ENCODE peak calls at places on chromosomes 2 and 18, in six cellular contexts. R is RWPE2, M is Peyer's patch, Y is endothelial cell, Z is AG09309, P is ovary. T is an unnamed sample.

GRCh38 chr2:168568476-168569227 is 112.6 kb downstream of the CERS6 start:
- DNase-seq in P (no peak), Z (no peak), Y (no peak), R (no peak), M (no peak), T (no peak)

GRCh38 chr18:60018801-60019462 is 119.1 kb downstream of the PMAIP1 start:
- DNase-seq in R (no peak), M (no peak), P (no peak), Z (no peak), Y (no peak), T (no peak)

GRCh38 chr2:238162516-238163441 is 4.0 kb downstream of the ERFE start:
- DNase-seq in P (peak), Y (no peak), M (no peak), Z (no peak), R (peak), T (peak)

GRCh38 chr2:96485751-96486643 is 19.2 kb downstream of the NEURL3 start:
- DNase-seq in R (no peak), Z (peak), Y (no peak), M (peak), P (peak), T (no peak)

GRCh38 chr2:235597081-235597615 is 103.3 kb downstream of the AGAP1 start:
- DNase-seq in Z (no peak), R (no peak), Y (no peak), P (no peak), M (no peak), T (no peak)

GRCh38 chr2:112884869-112885502 is 26.0 kb upstream of the IL37 start:
- DNase-seq in P (no peak), Y (peak), Z (no peak), M (peak), R (no peak), T (no peak)

GRCh38 chr2:174939046-174939445 is 66.1 kb downstream of the CHN1 start:
- DNase-seq in R (no peak), Z (no peak), M (no peak), P (no peak), Y (no peak), T (no peak)

GRCh38 chr18:77262655-77263470 is 13.2 kb downstream of the GALR1 start:
- DNase-seq in M (no peak), P (no peak), Z (no peak), Y (no peak), R (no peak), T (no peak)

GRCh38 chr18:61334491-61334850 is 1.2 kb downstream of the CDH20 start:
- DNase-seq in M (no peak), P (no peak), R (no peak), Z (no peak), Y (no peak), T (no peak)

GRCh38 chr18:12998332-12999060 is 7.3 kb downstream of the CEP192 start:
- DNase-seq in Y (no peak), P (no peak), R (no peak), Z (no peak), M (no peak), T (no peak)

GRCh38 chr18:60554961-60555360 is 182.4 kb upstream of the MC4R start:
- DNase-seq in Z (no peak), P (no peak), M (no peak), Y (no peak), R (no peak), T (no peak)

GRCh38 chr18:77197073-77197472 is 52.6 kb upstream of the GALR1 start:
- DNase-seq in Y (no peak), P (no peak), R (no peak), M (no peak), Z (no peak), T (no peak)

GRCh38 chr2:222669353-222669752 is 2.1 kb upstream of the MOGAT1 start:
- DNase-seq in Y (no peak), P (no peak), Z (no peak), R (no peak), M (no peak), T (no peak)

GRCh38 chr2:222673273-222673672 is 1.8 kb downstream of the MOGAT1 start:
- DNase-seq in R (no peak), Y (no peak), Z (no peak), M (no peak), P (no peak), T (no peak)

GRCh38 chr2:222672068-222672401 is 577 bp downstream of the MOGAT1 start:
- DNase-seq in Y (no peak), Z (no peak), P (no peak), M (no peak), R (no peak), T (no peak)

GRCh38 chr2:222670191-222671038 is 1.0 kb upstream of the MOGAT1 start:
- DNase-seq in Y (no peak), Z (no peak), R (no peak), P (no peak), M (no peak), T (no peak)

DNA sequence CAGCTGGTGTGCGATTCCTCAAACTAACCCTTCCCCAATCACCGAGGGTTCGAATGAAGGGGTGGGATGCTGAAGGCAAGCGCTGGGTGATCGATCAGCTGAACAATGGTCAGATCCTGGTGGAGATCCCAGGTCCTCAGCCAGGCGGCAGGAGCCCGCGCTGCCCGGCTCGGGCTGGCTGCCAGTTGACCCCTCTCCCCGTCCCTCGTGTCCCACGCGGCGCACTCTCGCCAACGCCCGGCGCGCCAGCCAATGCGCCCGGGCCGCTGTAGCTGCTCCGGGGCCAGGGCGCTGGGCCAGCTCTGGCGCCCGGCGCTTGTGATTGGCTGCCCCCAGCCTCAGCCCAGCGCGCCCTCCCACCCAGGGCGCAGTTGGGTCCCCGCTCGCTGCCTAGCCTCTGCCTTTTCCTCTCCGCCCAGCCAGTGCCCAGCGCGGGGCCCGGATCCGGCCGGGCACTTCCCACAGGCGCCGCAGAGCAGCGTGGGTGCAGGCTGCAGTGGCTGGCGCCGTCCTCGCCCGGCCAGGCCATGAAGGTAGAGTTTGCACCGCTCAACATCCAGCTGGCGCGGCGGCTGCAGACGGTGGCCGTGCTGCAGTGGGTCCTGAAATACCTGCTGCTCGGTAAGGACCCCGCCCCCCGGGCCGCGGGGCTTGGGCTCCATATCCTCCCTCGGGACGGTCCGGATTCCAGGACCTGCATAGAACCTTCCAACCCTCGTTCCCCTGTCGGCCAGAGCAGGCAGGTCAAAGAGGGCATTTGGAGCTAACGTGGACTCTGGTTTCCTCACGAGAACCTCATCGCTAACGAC is at the start of gene MOGAT1:
- DNase-seq in M (peak), P (peak), R (no peak), Y (peak), Z (no peak), T (no peak)
- TF ChIP-seq CTCF in M (no peak), P (no peak), R (no peak), Y (no peak), Z (no peak), T (peak)

GRCh38 chr2:12202702-12203101 is 456.3 kb downstream of the LPIN1 start:
- DNase-seq in M (no peak), Y (no peak), R (no peak), Z (no peak), P (peak), T (no peak)
- TF ChIP-seq CTCF in M (no peak), Y (no peak), R (no peak), Z (no peak), P (no peak), T (no peak)

GRCh38 chr2:88556026-88556425 is 71.2 kb downstream of the EIF2AK3 start:
- DNase-seq in Y (no peak), R (no peak), P (no peak), M (no peak), Z (no peak), T (no peak)

GRCh38 chr2:88557290-88557689 is 70.0 kb downstream of the EIF2AK3 start:
- DNase-seq in Y (no peak), M (no peak), P (no peak), Z (no peak), R (no peak), T (no peak)

GRCh38 chr2:88549616-88550292 is 77.5 kb downstream of the EIF2AK3 start:
- DNase-seq in R (no peak), Y (no peak), Z (no peak), M (no peak), P (no peak), T (no peak)

DNA sequence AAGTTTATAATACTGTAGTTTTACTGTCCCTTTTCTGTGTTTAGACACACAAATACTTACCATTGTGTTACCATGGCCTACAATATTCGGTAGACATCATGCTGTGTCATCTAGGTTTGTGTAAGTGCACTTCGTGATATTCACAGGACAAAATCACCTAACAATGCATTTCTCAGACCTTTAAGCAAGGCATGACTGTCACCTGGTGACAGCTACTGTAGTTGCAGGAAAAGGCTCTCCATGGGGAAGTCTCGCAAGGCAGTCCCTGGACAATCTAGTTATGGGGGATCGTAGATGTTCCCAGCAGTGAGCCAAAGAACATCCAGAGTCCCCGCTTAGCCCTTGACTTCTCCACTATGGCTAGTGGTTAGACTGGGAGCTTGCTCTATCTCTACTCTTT is 73.1 kb downstream of the EIF2AK3 start:
- DNase-seq in Y (peak), M (no peak), P (no peak), R (no peak), Z (no peak), T (no peak)
- TF ChIP-seq CTCF in Y (no peak), M (no peak), P (no peak), R (peak), Z (no peak), T (peak)

GRCh38 chr18:23640023-23640422 is 22.7 kb downstream of the ANKRD29 start:
- DNase-seq in Z (no peak), Y (no peak), P (no peak), M (no peak), R (no peak), T (no peak)
- TF ChIP-seq CTCF in Z (no peak), Y (no peak), P (no peak), M (no peak), R (no peak), T (peak)

GRCh38 chr2:3627500-3628100 is 30.4 kb upstream of the ALLC start:
- DNase-seq in P (peak), Z (no peak), Y (no peak), R (peak), M (peak), T (peak)

GRCh38 chr2:3628241-3628679 is 29.7 kb upstream of the ALLC start:
- DNase-seq in R (peak), M (peak), P (peak), Z (no peak), Y (no peak), T (peak)

GRCh38 chr2:3630631-3631030 is 27.4 kb upstream of the ALLC start:
- DNase-seq in P (peak), Z (no peak), R (peak), Y (no peak), M (no peak), T (no peak)

GRCh38 chr2:3626817-3627499 is 31.0 kb upstream of the ALLC start:
- DNase-seq in R (peak), Z (no peak), M (peak), Y (no peak), P (peak), T (peak)

DNA sequence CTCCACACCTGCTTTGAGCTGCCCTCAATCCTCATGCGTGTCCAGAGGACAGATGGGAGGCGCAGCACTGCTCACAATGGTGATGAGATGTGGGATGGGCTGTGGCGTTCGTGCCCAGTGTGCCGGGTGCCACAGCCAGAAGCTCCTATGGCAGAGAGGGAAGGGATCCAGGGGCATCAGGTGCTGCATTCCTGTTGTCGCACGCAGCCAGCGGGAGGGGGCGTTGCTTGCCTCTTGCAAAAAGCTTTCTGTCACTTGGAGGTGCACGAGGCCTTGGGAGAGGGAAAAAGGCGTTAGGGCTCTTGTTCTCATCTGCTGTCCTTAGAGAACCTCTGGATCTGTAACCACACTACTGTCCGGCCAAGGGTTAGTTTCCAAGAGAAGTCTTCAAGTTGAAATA is 29.2 kb upstream of the ALLC start:
- DNase-seq in R (peak), Z (no peak), P (peak), M (peak), Y (peak), T (peak)
- TF ChIP-seq CTCF in R (no peak), Z (no peak), P (no peak), M (no peak), Y (no peak), T (no peak)

DNA sequence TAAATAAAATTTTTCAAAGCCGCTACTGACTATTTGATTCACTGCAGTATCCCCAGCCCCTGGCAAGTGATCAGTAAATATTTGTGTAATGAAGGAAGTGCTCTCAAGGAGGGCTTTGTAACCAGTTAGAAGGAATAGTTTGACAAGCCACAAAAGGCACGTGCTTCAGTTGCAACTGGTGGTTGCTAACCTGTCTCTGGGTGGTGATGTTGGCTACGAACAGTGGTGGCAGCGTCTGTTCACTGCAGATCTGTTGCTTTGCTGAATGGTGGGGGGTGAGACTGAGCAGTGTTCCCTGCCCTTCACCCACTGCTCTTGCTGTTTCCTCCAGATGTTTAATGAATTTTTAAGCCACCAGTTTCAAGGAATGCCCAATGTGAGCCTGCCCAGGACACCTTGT is 73.9 kb upstream of the SIX2 start:
- DNase-seq in R (no peak), M (no peak), Z (no peak), Y (no peak), P (no peak), T (no peak)
- TF ChIP-seq CTCF in R (no peak), M (no peak), Z (no peak), Y (no peak), P (no peak), T (peak)

DNA sequence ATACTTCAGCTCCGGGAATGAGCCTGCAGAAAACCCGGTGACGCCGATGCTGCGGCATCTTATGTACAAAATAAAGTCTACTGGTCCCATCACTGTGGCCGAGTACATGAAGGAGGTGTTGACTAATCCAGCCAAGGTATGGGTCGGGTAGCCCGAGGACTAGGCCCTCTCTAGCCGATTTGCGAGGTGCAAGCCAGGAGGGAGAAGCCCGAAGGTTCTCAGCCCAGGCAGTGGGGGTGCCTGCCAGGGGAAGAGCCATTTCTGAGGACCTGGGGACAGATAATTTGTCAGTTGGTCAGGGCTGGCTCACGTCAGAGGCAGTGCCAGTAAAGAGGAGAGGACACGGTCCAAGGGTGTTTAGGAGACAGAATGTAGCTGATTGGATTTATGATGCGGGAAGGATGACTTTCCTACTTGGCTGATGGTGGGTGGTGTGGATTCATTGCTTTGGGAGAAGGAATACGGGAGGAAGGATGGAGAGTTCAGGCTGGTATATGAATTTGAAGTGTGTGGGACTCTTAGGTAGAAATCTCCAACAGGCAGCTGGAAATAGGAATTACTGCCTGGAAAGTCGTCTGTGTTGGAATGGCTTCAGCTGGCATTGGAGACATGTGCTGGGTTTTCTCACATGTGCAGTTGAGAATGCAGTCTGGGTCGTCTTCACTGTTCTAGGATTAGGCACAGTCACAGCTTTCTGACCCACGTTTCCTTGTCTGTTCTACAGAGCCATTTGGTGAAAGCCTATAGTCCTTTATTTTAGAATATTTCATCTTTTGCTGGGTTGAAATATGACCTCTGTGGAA is 874 bp downstream of the NDUFAF7 start:
- DNase-seq in P (peak), R (no peak), Y (peak), M (peak), Z (no peak), T (no peak)
- TF ChIP-seq CTCF in P (no peak), R (no peak), Y (no peak), M (no peak), Z (no peak), T (no peak)

GRCh38 chr2:17853799-17854198 is 24.7 kb upstream of the KCNS3 start:
- DNase-seq in Z (no peak), P (no peak), M (no peak), R (no peak), Y (no peak), T (no peak)

GRCh38 chr2:17850151-17850550 is 28.3 kb upstream of the KCNS3 start:
- DNase-seq in Y (no peak), R (no peak), P (no peak), Z (no peak), M (no peak), T (no peak)

GRCh38 chr2:17849260-17849659 is 29.2 kb upstream of the KCNS3 start:
- DNase-seq in P (no peak), R (no peak), Y (no peak), Z (no peak), M (no peak), T (no peak)

GRCh38 chr2:17857016-17857415 is 21.5 kb upstream of the KCNS3 start:
- DNase-seq in Y (no peak), P (no peak), M (no peak), Z (no peak), R (no peak), T (no peak)

DNA sequence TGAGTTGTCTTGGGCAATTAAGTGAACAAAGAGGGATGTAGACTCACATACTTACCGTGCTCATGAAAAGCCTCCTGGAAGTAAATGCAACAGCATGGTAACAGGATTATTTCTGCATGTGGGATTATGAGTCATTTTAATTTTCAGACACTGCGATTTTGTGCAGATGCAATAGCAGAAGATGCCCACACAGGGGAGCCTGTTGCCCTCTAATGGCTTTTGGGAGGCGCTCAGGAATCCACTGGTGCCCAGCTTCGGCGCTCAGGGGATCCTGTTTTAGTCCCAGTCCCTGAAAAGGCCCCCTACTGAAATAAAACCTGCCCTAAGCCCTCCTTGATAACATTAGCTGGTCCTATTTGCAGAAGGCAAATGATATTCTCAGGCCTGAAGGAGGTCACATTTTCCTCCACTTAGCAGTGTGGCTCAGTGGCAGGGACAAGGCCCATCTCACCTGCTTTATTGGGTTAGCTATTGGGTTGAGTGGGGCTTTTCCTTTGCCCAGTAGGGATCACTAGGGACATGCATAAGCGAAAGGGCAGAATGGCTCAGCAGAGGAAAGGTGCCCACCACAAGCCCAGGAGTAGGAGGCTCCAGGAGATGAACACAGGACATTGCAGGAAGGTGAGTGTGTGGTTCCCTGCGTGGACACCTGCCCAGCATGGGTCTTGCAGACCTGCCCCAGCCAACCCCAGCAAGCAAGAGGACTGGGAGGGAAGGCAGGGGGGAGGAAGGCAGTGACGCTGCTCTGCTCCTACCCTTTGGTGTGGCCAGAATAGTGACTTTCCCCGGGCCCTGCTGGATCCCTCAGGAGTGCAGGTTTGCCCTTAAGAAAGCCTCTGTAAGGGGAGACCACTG is 26.5 kb upstream of the KCNS3 start:
- DNase-seq in P (no peak), Y (peak), M (peak), R (no peak), Z (peak), T (no peak)
- TF ChIP-seq CTCF in P (peak), Y (peak), M (peak), R (peak), Z (peak), T (peak)

DNA sequence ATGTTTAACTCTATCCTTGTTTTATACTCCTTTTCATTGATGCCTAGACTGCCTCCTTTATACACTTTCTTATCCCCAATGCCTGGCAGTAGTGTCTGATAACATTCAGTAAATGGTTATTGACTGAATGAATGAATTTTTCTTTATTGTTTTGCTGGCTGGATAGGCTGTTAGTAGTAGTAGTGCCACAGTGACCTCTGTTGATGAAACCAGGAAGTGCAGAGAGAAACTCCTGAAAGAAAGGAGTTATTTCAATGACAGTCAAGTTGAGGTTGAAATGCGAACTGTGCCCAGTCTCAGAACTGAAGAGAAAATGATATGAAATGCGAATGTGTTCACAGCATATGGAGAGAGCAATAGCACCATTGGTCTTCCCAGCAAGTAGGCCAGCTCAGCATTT is 26.8 kb upstream of the SLC9A2 start:
- DNase-seq in R (no peak), M (peak), Z (no peak), Y (peak), P (no peak), T (no peak)
- TF ChIP-seq CTCF in R (peak), M (peak), Z (peak), Y (peak), P (no peak), T (peak)